ENCODE peak calls at places on chromosomes 12 and 14, in four cellular contexts. U is NCI-H345, W is colonic mucosa, M is IMR-90. C is an unnamed sample.
A peak's percentile ranks its signal among the peaks of the same experiment; 100 is the strongest.

GRCh38 chr12:108594-108993 is 42.0 kb downstream of the IQSEC3 start:
- DNase-seq in U (peak; percentile 50), W (peak; percentile 41), M (no peak), C (no peak)

GRCh38 chr12:95674088-95674595 is 116.4 kb downstream of the NTN4 start:
- DNase-seq in W (no peak), M (no peak), U (peak; percentile 83), C (no peak)

GRCh38 chr12:124210991-124211577 is 83.8 kb upstream of the RFLNA start:
- DNase-seq in U (no peak), M (no peak), W (no peak), C (no peak)

GRCh38 chr14:100383727-100384158 is 60.6 kb downstream of the SLC25A47 start:
- DNase-seq in M (peak; percentile 55), U (peak; percentile 65), W (peak; percentile 78), C (no peak)

GRCh38 chr14:89207925-89208328 is 209.1 kb downstream of the FOXN3 start:
- DNase-seq in M (no peak), W (no peak), U (no peak), C (no peak)

GRCh38 chr12:75120202-75120774 is 89.4 kb downstream of the KCNC2 start:
- DNase-seq in W (no peak), U (no peak), M (no peak), C (no peak)

GRCh38 chr12:4441355-4442330 is 4.0 kb downstream of the FGF6 start:
- DNase-seq in U (peak; percentile 83), M (no peak), W (no peak), C (peak; percentile 90)

GRCh38 chr14:54278087-54278486 is 118.7 kb upstream of the CDKN3 start:
- DNase-seq in W (no peak), M (no peak), U (peak; percentile 2), C (no peak)

GRCh38 chr14:31930070-31930469 is 147.0 kb upstream of the ARHGAP5 start:
- DNase-seq in M (no peak), U (no peak), W (no peak), C (no peak)

GRCh38 chr14:54344445-54344844 is 52.4 kb upstream of the CDKN3 start:
- DNase-seq in U (no peak), W (no peak), M (no peak), C (no peak)

GRCh38 chr12:2580821-2581220 is 213.9 kb upstream of the FKBP4 start:
- DNase-seq in W (no peak), M (peak; percentile 83), U (no peak), C (no peak)

GRCh38 chr14:68562911-68563255 is 230.0 kb downstream of the ZFP36L1 start:
- DNase-seq in M (no peak), U (no peak), W (no peak), C (no peak)

GRCh38 chr12:57840701-57841100 is 5.8 kb downstream of the CTDSP2 start:
- DNase-seq in W (peak; percentile 53), U (peak; percentile 85), M (peak; percentile 50), C (no peak)

GRCh38 chr14:22821193-22822016 is 6.2 kb upstream of the SLC7A7 start:
- DNase-seq in W (no peak), M (no peak), U (peak; percentile 83), C (no peak)

GRCh38 chr12:110780448-110780847 is 37.8 kb upstream of the PPP1CC start:
- DNase-seq in M (no peak), U (no peak), W (no peak), C (no peak)

GRCh38 chr12:122937622-122938091 is 28.6 kb downstream of the ABCB9 start:
- DNase-seq in W (no peak), U (no peak), M (no peak), C (no peak)

GRCh38 chr12:63151898-63152700 is 1.1 kb upstream of the AVPR1A start:
- DNase-seq in W (peak; percentile 25), M (peak; percentile 24), U (peak; percentile 88), C (no peak)

GRCh38 chr12:79058342-79058741 is 193.8 kb downstream of the SYT1 start:
- DNase-seq in M (peak; percentile 46), W (no peak), U (no peak), C (no peak)

GRCh38 chr12:49403887-49404517 is 36.7 kb downstream of the SPATS2 start:
- DNase-seq in U (no peak), M (no peak), W (peak; percentile 41), C (no peak)

GRCh38 chr12:53004178-53004577 is 2.1 kb upstream of the EIF4B start:
- DNase-seq in M (no peak), W (no peak), U (no peak), C (no peak)

GRCh38 chr14:65366802-65367570 is 45.5 kb upstream of the FUT8 start:
- DNase-seq in W (no peak), U (no peak), M (no peak), C (no peak)

GRCh38 chr14:95741051-95741490 is 27.1 kb upstream of the TCL1A start:
- DNase-seq in U (peak; percentile 95), M (no peak), W (no peak), C (peak; percentile 81)

GRCh38 chr12:121391619-121392324 is 8.1 kb upstream of the RNF34 start:
- DNase-seq in U (no peak), M (peak; percentile 61), W (no peak), C (no peak)

GRCh38 chr14:93675651-93676050 is 112.6 kb downstream of the PRIMA1 start:
- DNase-seq in W (no peak), M (no peak), U (no peak), C (no peak)